ENCODE peak calls at places on chromosomes 11 and 22, in nine cellular contexts. C, I, U, A, W, T, H, X and Q are unnamed samples.
A peak's percentile ranks its signal among the peaks of the same experiment; 100 is the strongest.

GRCh38 chr11:131938321-131938751 is 567.9 kb downstream of the NTM start:
- DNase-seq in W (no peak), U (no peak), I (peak; percentile 33), X (no peak), A (no peak), H (no peak), C (no peak), T (no peak), Q (no peak)

GRCh38 chr22:42334875-42335512 is 64.5 kb upstream of the TCF20 start:
- DNase-seq in U (no peak), A (no peak), W (no peak), H (no peak), I (no peak), X (no peak), C (peak; percentile 53), T (no peak), Q (no peak)

GRCh38 chr22:37295213-37295886 is 13.0 kb downstream of the CYTH4 start:
- DNase-seq in I (no peak), W (no peak), H (no peak), X (no peak), C (peak; percentile 81), T (no peak), A (no peak), U (no peak), Q (no peak)

GRCh38 chr11:86632499-86633269 is 39.7 kb downstream of the ME3 start:
- DNase-seq in U (peak; percentile 96), A (no peak), X (peak; percentile 36), W (no peak), T (peak; percentile 82), I (peak; percentile 97), C (peak; percentile 73), H (no peak), Q (peak; percentile 81)

GRCh38 chr11:10633261-10633660 is 60.3 kb downstream of the IRAG1 start:
- DNase-seq in A (no peak), C (no peak), X (no peak), U (no peak), T (no peak), H (no peak), W (no peak), I (no peak), Q (no peak)

GRCh38 chr11:129266536-129266935 is 74.4 kb upstream of the ARHGAP32 start:
- DNase-seq in W (no peak), A (no peak), X (no peak), H (no peak), C (no peak), T (no peak), U (no peak), I (no peak), Q (no peak)

GRCh38 chr22:25941365-25941960 is 199.5 kb downstream of the MYO18B start:
- DNase-seq in T (no peak), H (no peak), W (no peak), C (no peak), A (no peak), I (no peak), U (no peak), X (no peak), Q (no peak)

GRCh38 chr11:123518496-123519054 is 88.5 kb downstream of the GRAMD1B start:
- DNase-seq in U (no peak), X (no peak), C (no peak), I (no peak), A (no peak), H (no peak), T (no peak), W (no peak), Q (no peak)

GRCh38 chr11:102617491-102618026 is 7.6 kb downstream of the MMP20 start:
- DNase-seq in I (no peak), U (no peak), C (no peak), A (no peak), T (no peak), X (no peak), H (no peak), W (no peak), Q (no peak)

GRCh38 chr11:119889728-119890280 is 160.8 kb upstream of the NECTIN1 start:
- DNase-seq in C (no peak), X (no peak), A (no peak), U (no peak), T (no peak), W (no peak), I (no peak), H (no peak), Q (no peak)

GRCh38 chr11:72805214-72805613 is 9.0 kb upstream of the ATG16L2 start:
- DNase-seq in A (no peak), C (no peak), T (no peak), U (no peak), I (no peak), X (no peak), W (no peak), H (no peak), Q (no peak)

GRCh38 chr11:70490723-70491558 is 92.6 kb downstream of the CTTN start:
- DNase-seq in H (no peak), W (no peak), U (no peak), A (no peak), T (no peak), C (peak; percentile 44), I (no peak), X (no peak), Q (no peak)

GRCh38 chr22:47398491-47398890 is 636.0 kb downstream of the TBC1D22A start:
- DNase-seq in H (no peak), X (no peak), A (no peak), T (no peak), I (no peak), W (no peak), C (no peak), U (no peak), Q (no peak)

GRCh38 chr22:47396105-47396504 is 633.7 kb downstream of the TBC1D22A start:
- DNase-seq in X (no peak), T (no peak), H (no peak), I (no peak), A (no peak), C (no peak), W (no peak), U (no peak), Q (no peak)

GRCh38 chr22:47396515-47396914 is 634.1 kb downstream of the TBC1D22A start:
- DNase-seq in W (no peak), X (no peak), I (no peak), U (no peak), C (no peak), T (no peak), A (no peak), H (no peak), Q (no peak)

GRCh38 chr22:47398921-47399790 is 636.7 kb downstream of the TBC1D22A start:
- DNase-seq in W (no peak), U (no peak), X (no peak), H (no peak), I (no peak), T (no peak), A (no peak), C (no peak), Q (no peak)

DNA sequence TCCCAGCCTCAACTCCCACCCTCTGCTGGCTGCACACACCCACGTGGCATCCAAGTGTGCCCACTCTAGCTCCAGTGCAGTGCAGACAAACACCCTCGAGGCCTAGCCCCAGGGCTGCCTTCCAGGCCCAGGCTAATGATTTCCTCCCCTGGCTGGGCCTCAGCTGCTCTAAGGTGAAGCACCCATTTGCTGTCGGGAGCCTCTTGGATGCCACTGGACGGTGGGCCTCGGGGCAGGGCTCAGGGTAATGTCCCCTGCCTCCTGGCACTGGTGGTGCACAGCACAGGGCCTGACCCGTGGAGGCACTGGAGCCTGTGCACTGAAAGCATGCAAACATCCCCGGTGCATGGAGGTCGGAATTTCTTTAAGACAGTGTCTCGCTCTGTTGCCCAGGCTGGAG is 635.2 kb downstream of the TBC1D22A start:
- DNase-seq in H (no peak), A (no peak), X (no peak), I (no peak), W (no peak), U (no peak), C (no peak), T (no peak), Q (no peak)
- H3K9me3 ChIP-seq in H (no peaks in the 10 kb centered on the region), A (no peaks in the 10 kb centered on the region), X (no peaks in the 10 kb centered on the region), I (no peaks in the 10 kb centered on the region), W (no peaks in the 10 kb centered on the region), U (no peaks in the 10 kb centered on the region), C (no peaks in the 10 kb centered on the region), T (no peaks in the 10 kb centered on the region), Q (no peaks in the 10 kb centered on the region)

GRCh38 chr11:35363246-35364100 is 55.9 kb downstream of the SLC1A2 start:
- DNase-seq in C (no peak), W (no peak), T (no peak), H (peak; percentile 68), U (no peak), X (no peak), I (no peak), A (peak; percentile 32), Q (no peak)
- H3K4me3 ChIP-seq in C (no peak overlapping the region), W (no peak overlapping the region), T (no peak overlapping the region), H (no peak overlapping the region), U (no peak overlapping the region), X (no peak overlapping the region), I (no peak overlapping the region), A (no peak overlapping the region), Q (no peak overlapping the region)

GRCh38 chr11:133720951-133721350 is 124.4 kb downstream of the SPATA19 start:
- DNase-seq in W (no peak), A (no peak), C (no peak), I (no peak), U (no peak), T (no peak), H (no peak), X (no peak), Q (no peak)
- H3K9me3 ChIP-seq in W (no peaks in the 10 kb centered on the region), A (no peaks in the 10 kb centered on the region), C (no peaks in the 10 kb centered on the region), I (no peaks in the 10 kb centered on the region), U (no peaks in the 10 kb centered on the region), T (no peaks in the 10 kb centered on the region), H (no peaks in the 10 kb centered on the region), X (no peaks in the 10 kb centered on the region), Q (no peaks in the 10 kb centered on the region)

GRCh38 chr11:47379317-47379716 is 970 bp upstream of the SPI1 start:
- DNase-seq in A (no peak), U (no peak), I (no peak), W (no peak), X (no peak), H (no peak), T (no peak), C (no peak), Q (no peak)
- H3K4me3 ChIP-seq in A (no peak overlapping the region), U (no peak overlapping the region), I (no peak overlapping the region), W (no peak overlapping the region), X (no peak overlapping the region), H (no peak overlapping the region), T (no peak overlapping the region), C (no peak overlapping the region), Q (no peak overlapping the region)

GRCh38 chr11:66861774-66862558 is 5.1 kb downstream of the LRFN4 start:
- DNase-seq in T (no peak), H (no peak), U (no peak), A (no peak), C (peak; percentile 71), X (no peak), W (no peak), I (no peak), Q (no peak)
- H3K9me3 ChIP-seq in T (no peaks in the 10 kb centered on the region), H (no peaks in the 10 kb centered on the region), U (no peaks in the 10 kb centered on the region), A (no peaks in the 10 kb centered on the region), C (no peaks in the 10 kb centered on the region), X (no peaks in the 10 kb centered on the region), W (no peaks in the 10 kb centered on the region), I (no peaks in the 10 kb centered on the region), Q (no peaks in the 10 kb centered on the region)